ENCODE peak calls at places on chromosomes 12 and 14, in seven cellular contexts. Q, F, I, D, Y, U and H are unnamed samples.

GRCh38 chr12:623865-624372 is 39.3 kb downstream of the NINJ2 start:
- DNase-seq in Q (no peak), F (no peak), I (no peak), D (no peak), Y (no peak), U (no peak), H (no peak)

GRCh38 chr12:116018282-116018681 is 259.2 kb downstream of the MED13L start:
- DNase-seq in Q (no peak), F (no peak), I (peak), D (no peak), Y (no peak), U (no peak), H (no peak)

GRCh38 chr14:51424569-51425251 is 184.7 kb downstream of the TMX1 start:
- DNase-seq in Q (no peak), F (peak), I (peak), D (no peak), Y (no peak), U (no peak), H (no peak)

GRCh38 chr12:92369061-92369460 is 223.4 kb upstream of the BTG1 start:
- DNase-seq in Q (no peak), F (no peak), I (no peak), D (no peak), Y (no peak), U (no peak), H (no peak)

GRCh38 chr12:84643993-84644392 is 268.6 kb downstream of the SLC6A15 start:
- DNase-seq in Q (no peak), F (no peak), I (no peak), D (no peak), Y (no peak), U (no peak), H (no peak)

GRCh38 chr12:41521872-41522379 is 333.8 kb downstream of the PDZRN4 start:
- DNase-seq in Q (no peak), F (no peak), I (peak), D (no peak), Y (peak), U (peak), H (no peak)

GRCh38 chr12:127600211-127600610 is 666.8 kb upstream of the TMEM132C start:
- DNase-seq in Q (no peak), F (no peak), I (no peak), D (no peak), Y (no peak), U (no peak), H (no peak)

GRCh38 chr12:7079826-7080125 is 12.5 kb downstream of the C1R start:
- DNase-seq in Q (no peak), F (no peak), I (peak), D (no peak), Y (no peak), U (no peak), H (no peak)

GRCh38 chr14:94341654-94342333 is 18.7 kb upstream of the SERPINA6 start:
- DNase-seq in Q (no peak), F (no peak), I (no peak), D (no peak), Y (no peak), U (no peak), H (no peak)

GRCh38 chr14:75711796-75712211 is 50.8 kb downstream of the TTLL5 start:
- DNase-seq in Q (no peak), F (peak), I (peak), D (peak), Y (peak), U (no peak), H (no peak)

GRCh38 chr12:50992814-50993213 is 33.4 kb downstream of the SLC11A2 start:
- DNase-seq in Q (no peak), F (no peak), I (peak), D (no peak), Y (no peak), U (no peak), H (no peak)

GRCh38 chr14:67232631-67233030 is 8.6 kb upstream of the PALS1 start:
- DNase-seq in Q (no peak), F (no peak), I (no peak), D (no peak), Y (no peak), U (no peak), H (no peak)

GRCh38 chr12:52186135-52186840 is 5.5 kb downstream of the KRT80 start:
- DNase-seq in Q (no peak), F (no peak), I (peak), D (no peak), Y (no peak), U (no peak), H (no peak)

GRCh38 chr12:49652921-49653520 is 29.7 kb downstream of the PRPF40B start:
- DNase-seq in Q (no peak), F (no peak), I (no peak), D (no peak), Y (no peak), U (no peak), H (no peak)

GRCh38 chr12:89236237-89236636 is 116.1 kb downstream of the DUSP6 start:
- DNase-seq in Q (no peak), F (no peak), I (peak), D (no peak), Y (no peak), U (no peak), H (no peak)

GRCh38 chr14:24299255-24300191 is at the start of the genes DHRS1 and NOP9:
- DNase-seq in Q (peak), F (peak), I (peak), D (peak), Y (peak), U (peak), H (peak)

GRCh38 chr14:95045255-95045701 is 112.1 kb downstream of the DICER1 start:
- DNase-seq in Q (no peak), F (peak), I (no peak), D (no peak), Y (no peak), U (no peak), H (no peak)

GRCh38 chr14:105167303-105168092 is 1.1 kb downstream of the JAG2 start:
- DNase-seq in Q (no peak), F (no peak), I (no peak), D (no peak), Y (no peak), U (no peak), H (no peak)

GRCh38 chr12:132729541-132730320 is 19.1 kb downstream of the PGAM5 start:
- DNase-seq in Q (no peak), F (no peak), I (no peak), D (no peak), Y (no peak), U (no peak), H (no peak)

GRCh38 chr12:121005346-121005815 is 10.9 kb downstream of the C12orf43 start:
- DNase-seq in Q (peak), F (no peak), I (peak), D (peak), Y (peak), U (peak), H (peak)

GRCh38 chr14:101083564-101084435 is 180.3 kb upstream of the RTL1 start:
- DNase-seq in Q (no peak), F (peak), I (no peak), D (peak), Y (no peak), U (no peak), H (no peak)
- TF ChIP-seq CTCF in Q (no peak), F (no peak), I (peak), D (peak), Y (no peak), U (no peak), H (peak)

GRCh38 chr12:68976304-68976915 is 43.4 kb upstream of the CPM start:
- DNase-seq in Q (no peak), F (no peak), I (no peak), D (no peak), Y (no peak), U (no peak), H (no peak)

GRCh38 chr12:68975811-68976210 is 42.8 kb upstream of the CPM start:
- DNase-seq in Q (no peak), F (no peak), I (no peak), D (no peak), Y (no peak), U (peak), H (no peak)

GRCh38 chr12:68971404-68971803 is 38.4 kb upstream of the CPM start:
- DNase-seq in Q (no peak), F (no peak), I (peak), D (no peak), Y (no peak), U (no peak), H (no peak)

GRCh38 chr12:68970951-68971350 is 38.0 kb upstream of the CPM start:
- DNase-seq in Q (no peak), F (no peak), I (no peak), D (no peak), Y (no peak), U (no peak), H (no peak)

GRCh38 chr12:68972570-68972969 is 39.6 kb upstream of the CPM start:
- DNase-seq in Q (no peak), F (no peak), I (no peak), D (no peak), Y (no peak), U (no peak), H (no peak)
- TF ChIP-seq CTCF in Q (no peak), F (no peak), I (no peak), D (no peak), Y (no peak), U (no peak), H (no peak)

DNA sequence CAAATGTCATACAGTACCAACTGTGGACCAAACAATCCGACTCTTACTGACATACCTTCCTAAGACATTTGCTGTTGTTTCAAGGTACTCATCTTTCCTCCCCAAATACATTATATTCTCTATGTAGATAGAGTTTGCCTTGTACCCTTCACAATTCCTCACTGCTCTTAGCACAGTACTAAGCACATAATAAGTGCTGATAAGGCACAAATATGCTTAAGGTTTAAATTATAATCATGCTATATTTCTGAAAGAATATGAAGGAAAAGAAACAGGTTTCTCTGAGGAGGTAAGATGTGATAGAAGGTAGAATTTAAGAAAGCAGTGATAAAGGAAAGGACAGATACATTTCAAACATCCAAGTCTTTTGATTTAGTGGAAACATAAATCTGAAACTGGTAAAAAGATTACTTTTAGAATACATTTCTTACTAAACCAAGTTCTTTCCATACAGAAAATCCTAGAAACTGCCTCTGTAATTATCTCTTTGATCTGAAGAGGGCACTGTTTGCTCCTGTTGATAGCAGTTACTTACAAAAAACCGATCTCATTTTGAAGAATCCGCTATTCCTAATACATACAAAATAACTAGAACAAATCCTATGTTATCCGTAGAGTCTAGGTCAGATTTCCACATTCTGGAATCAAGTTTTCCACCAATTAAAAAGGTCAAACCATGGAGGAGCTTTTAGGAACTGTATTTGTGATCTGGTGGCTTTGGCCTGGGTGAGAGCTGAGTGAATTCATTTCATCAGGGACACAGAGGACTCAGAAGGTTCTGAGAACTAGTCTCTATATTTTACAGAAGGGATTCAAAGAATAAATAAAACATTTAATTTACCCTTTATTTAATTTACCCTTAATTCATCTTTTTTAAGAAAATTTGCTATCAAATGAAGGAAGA is 311.9 kb downstream of the DAD1 start:
- DNase-seq in Q (no peak), F (no peak), I (peak), D (peak), Y (no peak), U (peak), H (no peak)
- TF ChIP-seq CTCF in Q (peak), F (no peak), I (peak), D (peak), Y (peak), U (peak), H (peak)

GRCh38 chr14:93184391-93185332 is at the start of the genes LYSET and MOAP1:
- DNase-seq in Q (peak), F (peak), I (peak), D (no peak), Y (peak), U (peak), H (peak)
- TF ChIP-seq CTCF in Q (peak), F (no peak), I (peak), D (no peak), Y (peak), U (peak), H (peak)